ENCODE peak calls at places on chromosomes 1 and 21, in five cellular contexts. One of them, this sample, is unnamed.

GRCh38 chr1:208178091-208178529 is 66.1 kb downstream of the PLXNA2 start:
- DNase-seq in renal cortical epithelial cell: peak; percentile 31
- DNase-seq in EH: no peak
- DNase-seq in glutamatergic neuron: no peak
- DNase-seq in left colon: peak; percentile 80
- DNase-seq in this sample: no peak

GRCh38 chr1:111516008-111516535 is 12.6 kb upstream of the ADORA3 start:
- DNase-seq in glutamatergic neuron: no peak
- DNase-seq in left colon: no peak
- DNase-seq in renal cortical epithelial cell: peak; percentile 59
- DNase-seq in EH: peak; percentile 68
- DNase-seq in this sample: no peak

GRCh38 chr1:175750366-175751111 is 7.1 kb upstream of the TNR start:
- DNase-seq in left colon: no peak
- DNase-seq in renal cortical epithelial cell: no peak
- DNase-seq in glutamatergic neuron: no peak
- DNase-seq in EH: no peak
- DNase-seq in this sample: no peak

GRCh38 chr21:43018519-43018918 is 44.2 kb downstream of the PKNOX1 start:
- DNase-seq in left colon: no peak
- DNase-seq in EH: no peak
- DNase-seq in renal cortical epithelial cell: no peak
- DNase-seq in glutamatergic neuron: no peak
- DNase-seq in this sample: no peak

GRCh38 chr1:161133220-161133740 is 813 bp upstream of the DEDD start:
- DNase-seq in EH: peak; percentile 37
- DNase-seq in left colon: no peak
- DNase-seq in glutamatergic neuron: no peak
- DNase-seq in renal cortical epithelial cell: no peak
- DNase-seq in this sample: no peak

GRCh38 chr1:112522621-112523020 is 13.9 kb downstream of the WNT2B start:
- DNase-seq in renal cortical epithelial cell: peak; percentile 96
- DNase-seq in glutamatergic neuron: no peak
- DNase-seq in EH: peak; percentile 96
- DNase-seq in left colon: no peak
- DNase-seq in this sample: no peak

GRCh38 chr1:93080424-93080823 is 1.3 kb downstream of the MTF2 start:
- DNase-seq in EH: peak; percentile 73
- DNase-seq in glutamatergic neuron: no peak
- DNase-seq in left colon: no peak
- DNase-seq in renal cortical epithelial cell: peak; percentile 85
- DNase-seq in this sample: no peak

GRCh38 chr1:214740471-214740870 is 137.5 kb downstream of the CENPF start:
- DNase-seq in glutamatergic neuron: no peak
- DNase-seq in EH: no peak
- DNase-seq in renal cortical epithelial cell: no peak
- DNase-seq in left colon: no peak
- DNase-seq in this sample: no peak

GRCh38 chr1:86933562-86934377 is 19.3 kb downstream of the HS2ST1 start:
- DNase-seq in EH: no peak
- DNase-seq in glutamatergic neuron: no peak
- DNase-seq in renal cortical epithelial cell: peak; percentile 24
- DNase-seq in left colon: no peak
- DNase-seq in this sample: no peak

GRCh38 chr1:212149566-212149965 is 114.0 kb downstream of the DTL start:
- DNase-seq in left colon: no peak
- DNase-seq in EH: no peak
- DNase-seq in glutamatergic neuron: no peak
- DNase-seq in renal cortical epithelial cell: no peak
- DNase-seq in this sample: no peak

GRCh38 chr21:45030637-45031218 is 43.7 kb upstream of the ADARB1 start:
- DNase-seq in EH: peak; percentile 16
- DNase-seq in glutamatergic neuron: no peak
- DNase-seq in renal cortical epithelial cell: no peak
- DNase-seq in left colon: no peak
- DNase-seq in this sample: no peak

GRCh38 chr1:159071970-159072582 is 4.5 kb downstream of the AIM2 start:
- DNase-seq in EH: peak; percentile 71
- DNase-seq in renal cortical epithelial cell: peak; percentile 83
- DNase-seq in left colon: no peak
- DNase-seq in glutamatergic neuron: no peak
- DNase-seq in this sample: no peak